ENCODE peak calls at places on chromosomes 2 and 18, in nine cellular contexts. K is HCT116, N is heart left ventricle, D is cardiac muscle cell, U is thyroid gland, Q is IMR-90, S is spleen, H is adrenal gland, Y is breast epithelium. A is an unnamed sample.

GRCh38 chr18:41828137-41828536 is 126.9 kb upstream of the PIK3C3 start:
- DNase-seq in K (no peak), N (no peak), D (no peak), U (no peak), Q (no peak), S (no peak), H (no peak), Y (no peak), A (no peak)

GRCh38 chr18:2244641-2245040 is 326.7 kb downstream of the METTL4 start:
- DNase-seq in K (no peak), N (no peak), D (no peak), U (no peak), Q (no peak), S (no peak), H (no peak), Y (no peak), A (no peak)

GRCh38 chr18:37608876-37609275 is 43.3 kb upstream of the CELF4 start:
- DNase-seq in K (no peak), N (no peak), D (no peak), U (no peak), Q (no peak), S (no peak), H (no peak), Y (no peak), A (no peak)

GRCh38 chr2:25561136-25561850 is 112.1 kb downstream of the DTNB start:
- DNase-seq in K (no peak), N (no peak), D (no peak), U (no peak), Q (no peak), S (no peak), H (no peak), Y (no peak), A (no peak)

GRCh38 chr2:77807531-77808215 is 285.5 kb upstream of the LRRTM4 start:
- DNase-seq in K (no peak), N (no peak), D (no peak), U (no peak), Q (no peak), S (no peak), H (no peak), Y (no peak), A (peak)

GRCh38 chr2:1707771-1708351 is 36.5 kb downstream of the PXDN start:
- DNase-seq in K (no peak), N (peak), D (peak), U (peak), Q (peak), S (no peak), H (peak), Y (peak), A (peak)

GRCh38 chr2:226143097-226143496 is 656.5 kb downstream of the IRS1 start:
- DNase-seq in K (no peak), N (no peak), D (no peak), U (no peak), Q (no peak), S (no peak), H (no peak), Y (no peak), A (no peak)

GRCh38 chr2:107383706-107384105 is 443.0 kb upstream of the RGPD4 start:
- DNase-seq in K (no peak), N (no peak), D (no peak), U (no peak), Q (no peak), S (no peak), H (no peak), Y (no peak), A (no peak)

GRCh38 chr2:177449159-177449558 is 56.6 kb downstream of the AGPS start:
- DNase-seq in K (no peak), N (no peak), D (no peak), U (no peak), Q (no peak), S (no peak), H (no peak), Y (no peak), A (no peak)

GRCh38 chr2:226121339-226121738 is 678.3 kb downstream of the IRS1 start:
- DNase-seq in K (no peak), N (no peak), D (peak), U (no peak), Q (peak), S (no peak), H (no peak), Y (no peak), A (no peak)

GRCh38 chr18:79684787-79685186 is 5.2 kb downstream of the CTDP1 start:
- DNase-seq in K (no peak), N (no peak), D (peak), U (no peak), Q (peak), S (peak), H (no peak), Y (no peak), A (no peak)

GRCh38 chr2:675982-676646 is 1.1 kb downstream of the TMEM18 start:
- DNase-seq in K (no peak), N (peak), D (peak), U (peak), Q (peak), S (no peak), H (peak), Y (no peak), A (peak)

GRCh38 chr18:3368193-3368592 is 81.8 kb upstream of the TGIF1 start:
- DNase-seq in K (no peak), N (no peak), D (peak), U (no peak), Q (peak), S (no peak), H (no peak), Y (no peak), A (no peak)

GRCh38 chr18:26460449-26461091 is 87.8 kb downstream of the KCTD1 start:
- DNase-seq in K (no peak), N (peak), D (peak), U (peak), Q (peak), S (no peak), H (no peak), Y (no peak), A (no peak)

GRCh38 chr2:28401411-28401810 is 8.8 kb downstream of the FOSL2 start:
- DNase-seq in K (no peak), N (no peak), D (no peak), U (peak), Q (no peak), S (no peak), H (peak), Y (no peak), A (no peak)

GRCh38 chr2:25894135-25894830 is 16.0 kb upstream of the ASXL2 start:
- DNase-seq in K (no peak), N (peak), D (peak), U (peak), Q (peak), S (no peak), H (peak), Y (no peak), A (peak)

GRCh38 chr2:217755027-217755756 is 247.6 kb downstream of the TNS1 start:
- DNase-seq in K (no peak), N (no peak), D (no peak), U (no peak), Q (no peak), S (no peak), H (no peak), Y (no peak), A (peak)

GRCh38 chr2:112625474-112626114 is 20.1 kb upstream of the SLC20A1 start:
- DNase-seq in K (no peak), N (no peak), D (no peak), U (no peak), Q (no peak), S (no peak), H (peak), Y (no peak), A (no peak)

GRCh38 chr2:217933326-217933993 is 69.3 kb downstream of the TNS1 start:
- DNase-seq in K (no peak), N (peak), D (no peak), U (peak), Q (no peak), S (no peak), H (no peak), Y (no peak), A (no peak)

GRCh38 chr18:39845086-39845485 is 2109.9 kb upstream of the PIK3C3 start:
- DNase-seq in K (no peak), N (no peak), D (no peak), U (no peak), Q (no peak), S (no peak), H (no peak), Y (no peak), A (no peak)

GRCh38 chr18:23684515-23685197 is 4.6 kb upstream of the LAMA3 start:
- DNase-seq in K (no peak), N (no peak), D (peak), U (no peak), Q (no peak), S (no peak), H (no peak), Y (no peak), A (peak)

GRCh38 chr2:197108758-197109157 is 182.3 kb upstream of the PGAP1 start:
- DNase-seq in K (no peak), N (peak), D (peak), U (peak), Q (peak), S (no peak), H (peak), Y (peak), A (no peak)

GRCh38 chr18:61896767-61897166 is 4.0 kb upstream of the RNF152 start:
- DNase-seq in K (no peak), N (no peak), D (peak), U (no peak), Q (peak), S (no peak), H (peak), Y (no peak), A (no peak)

GRCh38 chr2:159098815-159099455 is 130.5 kb downstream of the TANC1 start:
- DNase-seq in K (no peak), N (no peak), D (peak), U (no peak), Q (peak), S (no peak), H (no peak), Y (no peak), A (no peak)
- H3K27ac ChIP-seq in K (peak), N (no peak), D (no peak), U (peak), Q (peak), S (peak), H (peak), Y (peak), A (peak)

DNA sequence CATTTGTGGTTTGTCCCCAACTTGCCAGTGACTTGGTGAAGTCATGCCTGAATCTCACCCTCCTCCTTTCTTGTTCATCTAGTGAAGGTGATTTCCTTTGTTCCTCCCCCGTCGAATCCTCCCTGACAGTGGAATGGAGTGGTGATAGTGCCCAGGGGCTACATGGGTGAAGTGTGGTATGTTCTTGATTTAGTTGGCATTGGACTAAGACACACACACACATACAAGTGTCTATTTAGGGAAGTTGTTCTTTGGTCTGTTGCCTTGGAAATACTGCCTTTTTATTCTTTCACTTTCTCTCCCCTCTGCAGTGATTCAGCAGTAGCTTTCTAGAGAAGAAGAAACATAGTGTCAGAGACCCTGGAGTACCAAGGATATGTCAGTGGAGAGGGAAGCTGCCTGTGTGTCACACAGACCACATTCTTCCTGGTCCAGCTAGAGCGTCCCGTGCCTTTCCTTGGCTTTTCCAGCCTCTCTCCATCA is 10.9 kb downstream of the INPP4A start:
- DNase-seq in K (no peak), N (no peak), D (no peak), U (no peak), Q (peak), S (peak), H (no peak), Y (no peak), A (no peak)
- H3K4me3 ChIP-seq in K (no peak), N (no peak), D (no peak), U (no peak), Q (no peak), S (no peak), H (no peak), Y (no peak), A (no peak)

DNA sequence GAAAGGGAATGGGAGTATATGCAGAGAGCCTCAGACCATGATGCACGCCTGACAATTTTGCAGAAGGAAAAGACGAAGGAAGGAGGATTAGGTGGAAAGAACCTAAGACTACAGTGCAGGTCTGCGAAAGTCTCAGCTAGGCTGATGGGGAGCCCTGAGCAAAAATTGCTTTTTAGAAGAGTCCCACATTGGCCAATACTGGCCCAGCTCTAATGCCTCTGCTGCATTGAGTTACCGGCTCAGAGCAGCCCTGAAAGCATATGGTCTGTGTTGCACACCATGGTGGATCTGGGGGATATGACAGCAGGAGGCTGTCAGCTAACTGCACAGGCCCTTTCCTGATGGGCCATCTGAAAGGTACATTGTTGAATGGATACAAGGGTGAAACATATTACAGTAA is 48.3 kb upstream of the CAVIN2 start:
- DNase-seq in K (no peak), N (no peak), D (no peak), U (no peak), Q (no peak), S (no peak), H (no peak), Y (no peak), A (no peak)
- H3K27ac ChIP-seq in K (peak), N (no peak), D (no peak), U (no peak), Q (peak), S (no peak), H (no peak), Y (no peak), A (no peak)

DNA sequence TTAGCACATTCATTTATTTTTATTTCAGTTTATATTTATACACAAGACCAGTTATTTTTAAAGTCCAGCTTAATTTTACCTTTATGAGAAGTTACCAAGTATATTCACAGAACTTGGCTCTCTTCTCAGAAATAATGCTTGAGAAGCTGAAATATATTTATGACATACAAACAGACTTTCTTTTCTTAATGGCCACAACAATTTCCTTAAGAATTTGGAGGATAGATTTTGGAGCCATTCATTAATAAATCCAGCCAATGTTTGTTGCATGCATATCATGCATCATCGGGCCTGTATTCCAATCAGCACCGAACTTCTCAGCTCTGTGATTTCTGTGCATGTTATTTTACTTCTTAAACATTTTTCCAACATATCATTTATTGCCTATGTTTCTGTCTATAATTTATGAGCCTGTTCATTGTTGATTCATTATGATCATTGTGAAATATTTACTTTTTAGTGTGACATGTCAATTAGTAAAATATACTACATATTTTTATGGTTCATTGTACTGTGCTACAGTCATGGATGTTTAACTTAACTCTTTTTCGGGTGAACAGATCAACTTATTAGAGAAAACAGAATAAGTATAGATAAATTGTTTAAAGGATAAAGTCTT is 3.5 kb downstream of the GULP1 start:
- DNase-seq in K (no peak), N (no peak), D (no peak), U (no peak), Q (no peak), S (no peak), H (no peak), Y (no peak), A (no peak)
- H3K4me3 ChIP-seq in K (no peak), N (no peak), D (peak), U (no peak), Q (no peak), S (no peak), H (no peak), Y (peak), A (no peak)

DNA sequence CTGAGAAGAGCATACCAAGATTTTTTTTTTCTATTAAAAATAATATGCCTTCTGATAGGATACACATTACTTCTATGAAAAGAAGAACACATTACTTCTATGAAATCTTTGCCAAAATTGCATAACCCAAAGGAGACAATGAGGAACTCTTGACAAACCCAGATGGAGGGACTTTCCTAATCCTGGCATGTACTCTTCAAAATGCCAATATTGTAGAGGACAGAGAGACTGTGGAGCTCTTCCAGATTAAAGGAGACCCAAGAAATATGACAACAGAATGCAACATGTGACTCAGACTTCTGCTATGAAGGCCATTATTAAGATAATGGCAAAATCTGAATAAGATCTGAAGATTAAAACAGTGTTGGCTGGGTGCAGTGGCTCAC is 22.1 kb downstream of the SOWAHC start:
- DNase-seq in K (no peak), N (no peak), D (peak), U (no peak), Q (no peak), S (no peak), H (no peak), Y (no peak), A (no peak)
- H3K27ac ChIP-seq in K (no peak), N (no peak), D (no peak), U (no peak), Q (no peak), S (no peak), H (no peak), Y (peak), A (no peak)

GRCh38 chr2:155151472-155151871 is 453.0 kb downstream of the KCNJ3 start:
- DNase-seq in K (no peak), N (no peak), D (no peak), U (no peak), Q (no peak), S (no peak), H (no peak), Y (no peak), A (no peak)

GRCh38 chr2:155141418-155141817 is 442.9 kb downstream of the KCNJ3 start:
- DNase-seq in K (no peak), N (no peak), D (no peak), U (no peak), Q (no peak), S (no peak), H (no peak), Y (no peak), A (no peak)

GRCh38 chr2:155145758-155146229 is 447.3 kb downstream of the KCNJ3 start:
- DNase-seq in K (no peak), N (no peak), D (no peak), U (no peak), Q (no peak), S (no peak), H (no peak), Y (no peak), A (no peak)
- H3K4me3 ChIP-seq in K (no peak), N (no peak), D (no peak), U (no peak), Q (no peak), S (no peak), H (no peak), Y (no peak), A (no peak)

GRCh38 chr2:147373800-147374409 is 470.9 kb upstream of the ACVR2A start:
- DNase-seq in K (no peak), N (no peak), D (no peak), U (no peak), Q (no peak), S (no peak), H (no peak), Y (no peak), A (no peak)
- H3K27ac ChIP-seq in K (no peak), N (no peak), D (no peak), U (no peak), Q (no peak), S (no peak), H (no peak), Y (no peak), A (no peak)

DNA sequence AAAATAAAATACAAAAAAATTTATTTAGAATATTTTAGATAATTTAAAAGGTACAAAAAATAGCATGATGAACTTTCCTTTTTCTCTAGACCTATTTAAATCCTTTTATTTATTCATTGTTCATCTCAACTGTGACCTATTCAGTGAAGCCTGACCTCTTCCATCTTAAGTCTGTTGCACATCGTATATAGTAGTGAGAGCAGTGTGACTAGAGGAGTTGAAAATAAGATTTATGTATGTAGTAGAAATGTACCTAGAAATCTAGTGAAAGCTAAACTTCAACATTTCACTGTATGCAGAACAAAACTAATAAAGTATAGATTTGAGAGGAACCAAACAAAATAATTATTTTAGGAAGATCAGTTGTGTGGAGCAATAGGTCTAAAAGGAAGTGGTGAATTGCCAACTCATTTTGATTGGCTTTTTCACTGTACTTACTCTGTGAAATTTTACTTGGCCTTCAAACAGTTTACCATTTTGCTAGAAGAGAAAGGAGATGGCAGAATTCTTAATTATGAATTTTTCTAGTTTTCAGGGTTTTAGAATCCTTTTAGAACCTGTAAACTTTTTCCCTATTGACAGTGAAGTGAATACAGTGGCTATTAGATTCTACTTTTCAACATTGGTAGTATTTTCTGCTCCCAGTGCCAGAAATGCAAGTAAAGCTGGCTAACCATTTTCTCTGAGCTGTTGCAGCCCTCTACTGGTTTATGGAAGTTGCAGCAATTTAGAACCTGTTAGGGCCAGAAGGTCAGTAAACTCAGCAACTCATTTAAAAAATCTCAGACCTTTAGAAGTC is 11.1 kb downstream of the ANKRD12 start:
- DNase-seq in K (peak), N (peak), D (peak), U (peak), Q (peak), S (no peak), H (peak), Y (no peak), A (peak)
- H3K4me3 ChIP-seq in K (no peak), N (no peak), D (no peak), U (no peak), Q (no peak), S (no peak), H (no peak), Y (no peak), A (no peak)

DNA sequence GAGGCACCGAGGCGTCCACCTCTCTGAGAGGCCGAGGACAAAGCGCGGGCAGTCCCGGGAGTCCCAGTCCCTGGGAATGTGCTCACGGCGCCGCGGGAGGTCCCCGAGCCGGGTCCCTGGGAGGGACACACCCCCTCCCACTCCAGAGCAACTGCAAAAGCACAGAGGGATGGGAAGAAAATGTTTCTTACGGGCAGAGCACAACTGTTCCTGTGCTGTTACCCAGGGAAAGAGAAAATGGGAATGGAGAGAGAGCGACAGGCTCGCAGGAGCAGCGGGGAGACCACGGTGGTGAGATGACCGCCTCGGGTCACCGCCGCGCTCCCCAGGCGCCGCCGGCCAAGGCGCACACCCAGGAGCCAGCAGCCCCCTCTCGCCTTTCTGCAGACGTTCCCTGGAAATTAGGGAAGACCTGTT is 1.2 kb upstream of the BCL11A start:
- DNase-seq in K (no peak), N (no peak), D (no peak), U (peak), Q (no peak), S (peak), H (no peak), Y (no peak), A (no peak)
- H3K27ac ChIP-seq in K (no peak), N (no peak), D (no peak), U (peak), Q (no peak), S (peak), H (peak), Y (no peak), A (peak)